ENCODE peak calls at places on chromosomes 2 and 18, in five cellular contexts. C, M, R, I and Q are unnamed samples. For H3K79me2, the result is how much of the 10 kb centered on the place peaks cover.

GRCh38 chr2:10028407-10028987 is 14.9 kb upstream of the KLF11 start:
- DNase-seq in C (peak), M (no peak), R (no peak), I (no peak), Q (peak)

GRCh38 chr2:42918041-42918440 is 125.7 kb upstream of the HAAO start:
- DNase-seq in C (no peak), M (no peak), R (no peak), I (no peak), Q (no peak)

GRCh38 chr18:8435376-8435775 is 173.9 kb upstream of the RAB12 start:
- DNase-seq in C (no peak), M (no peak), R (no peak), I (no peak), Q (no peak)

GRCh38 chr2:1869248-1869647 is 124.9 kb upstream of the PXDN start:
- DNase-seq in C (no peak), M (no peak), R (no peak), I (no peak), Q (no peak)

GRCh38 chr18:70292628-70293027 is 3.8 kb downstream of the SOCS6 start:
- DNase-seq in C (no peak), M (no peak), R (no peak), I (no peak), Q (no peak)

GRCh38 chr2:66547113-66547512 is 112.2 kb downstream of the MEIS1 start:
- DNase-seq in C (no peak), M (no peak), R (no peak), I (no peak), Q (no peak)

GRCh38 chr2:26640781-26641564 is at the start of gene CIB4:
- DNase-seq in C (no peak), M (peak), R (no peak), I (peak), Q (no peak)

GRCh38 chr2:126784636-126785035 is 114.1 kb upstream of the TEX51 start:
- DNase-seq in C (no peak), M (no peak), R (no peak), I (no peak), Q (no peak)

GRCh38 chr2:24342110-24342910 is 18.0 kb downstream of the ITSN2 start:
- DNase-seq in C (no peak), M (no peak), R (no peak), I (no peak), Q (peak)

GRCh38 chr18:2821695-2822094 is 25.1 kb upstream of the EMILIN2 start:
- DNase-seq in C (no peak), M (no peak), R (no peak), I (no peak), Q (no peak)

GRCh38 chr18:76386071-76386470 is 109.0 kb downstream of the ZNF516 start:
- DNase-seq in C (no peak), M (no peak), R (no peak), I (no peak), Q (no peak)

GRCh38 chr2:186862869-186863709 is 14.1 kb upstream of the ZSWIM2 start:
- DNase-seq in C (peak), M (peak), R (peak), I (no peak), Q (peak)

GRCh38 chr2:26086155-26086634 is 52.3 kb downstream of the RAB10 start:
- DNase-seq in C (no peak), M (peak), R (no peak), I (no peak), Q (no peak)

GRCh38 chr2:234686088-234686890 is 189.4 kb upstream of the ARL4C start:
- DNase-seq in C (peak), M (no peak), R (peak), I (peak), Q (no peak)

GRCh38 chr18:5879479-5879882 is 15.8 kb downstream of the TMEM200C start:
- DNase-seq in C (peak), M (no peak), R (peak), I (no peak), Q (peak)

GRCh38 chr2:74849228-74849892 is 15.4 kb downstream of the HK2 start:
- DNase-seq in C (peak), M (no peak), R (no peak), I (peak), Q (peak)

GRCh38 chr18:36104749-36105148 is 24.4 kb downstream of the SLC39A6 start:
- DNase-seq in C (no peak), M (no peak), R (no peak), I (no peak), Q (no peak)

GRCh38 chr2:45974056-45974455 is 322.6 kb downstream of the PRKCE start:
- DNase-seq in C (no peak), M (no peak), R (no peak), I (no peak), Q (no peak)

GRCh38 chr18:36580266-36580665 is 248.5 kb downstream of the TPGS2 start:
- DNase-seq in C (no peak), M (no peak), R (no peak), I (no peak), Q (no peak)

GRCh38 chr2:163990088-163990487 is 254.3 kb upstream of the FIGN start:
- DNase-seq in C (no peak), M (no peak), R (no peak), I (no peak), Q (no peak)

GRCh38 chr2:44544991-44545390 is 183.2 kb downstream of the CAMKMT start:
- DNase-seq in C (peak), M (no peak), R (no peak), I (no peak), Q (no peak)

GRCh38 chr2:217625475-217626245 is 377.1 kb downstream of the TNS1 start:
- DNase-seq in C (no peak), M (no peak), R (no peak), I (no peak), Q (no peak)

GRCh38 chr2:205170399-205170798 is 511.9 kb upstream of the NRP2 start:
- DNase-seq in C (no peak), M (no peak), R (no peak), I (no peak), Q (no peak)

GRCh38 chr2:151754253-151754897 is 20.1 kb upstream of the NEB start:
- DNase-seq in C (no peak), M (no peak), R (no peak), I (no peak), Q (no peak)
- H3K4me3 ChIP-seq in C (no peak), M (no peak), R (no peak), I (no peak), Q (no peak)

GRCh38 chr2:224956706-224957105 is 85.6 kb downstream of the DOCK10 start:
- DNase-seq in C (no peak), M (no peak), R (no peak), I (no peak), Q (no peak)

GRCh38 chr2:224952942-224953657 is 89.2 kb downstream of the DOCK10 start:
- DNase-seq in C (no peak), M (no peak), R (no peak), I (no peak), Q (peak)

GRCh38 chr2:224951723-224952481 is 90.4 kb downstream of the DOCK10 start:
- DNase-seq in C (no peak), M (no peak), R (no peak), I (no peak), Q (peak)

GRCh38 chr2:224957540-224958465 is 84.5 kb downstream of the DOCK10 start:
- DNase-seq in C (no peak), M (no peak), R (no peak), I (no peak), Q (no peak)

GRCh38 chr2:224954980-224955379 is 87.3 kb downstream of the DOCK10 start:
- DNase-seq in C (no peak), M (no peak), R (no peak), I (no peak), Q (no peak)
- H3K79me2 ChIP-seq in C (under half), M (under half), R (under half), I (under half), Q (under half)

GRCh38 chr2:237431856-237432255 is 17.9 kb upstream of the COL6A3 start:
- DNase-seq in C (no peak), M (no peak), R (no peak), I (no peak), Q (no peak)

GRCh38 chr2:237433920-237434319 is 20.0 kb upstream of the COL6A3 start:
- DNase-seq in C (no peak), M (no peak), R (no peak), I (no peak), Q (no peak)

GRCh38 chr2:237434916-237435315 is 21.0 kb upstream of the COL6A3 start:
- DNase-seq in C (no peak), M (no peak), R (no peak), I (no peak), Q (no peak)

GRCh38 chr2:237431372-237431771 is 17.4 kb upstream of the COL6A3 start:
- DNase-seq in C (no peak), M (no peak), R (no peak), I (no peak), Q (no peak)

GRCh38 chr2:237432484-237433092 is 18.6 kb upstream of the COL6A3 start:
- DNase-seq in C (no peak), M (peak), R (no peak), I (peak), Q (no peak)
- H3K4me3 ChIP-seq in C (no peak), M (no peak), R (no peak), I (peak), Q (no peak)

GRCh38 chr2:152683400-152683799 is 33.9 kb downstream of the PRPF40A start:
- DNase-seq in C (no peak), M (no peak), R (no peak), I (no peak), Q (no peak)
- H3K79me2 ChIP-seq in C (half or more), M (half or more), R (under half), I (under half), Q (half or more)

GRCh38 chr2:60884795-60885194 is 3.4 kb downstream of the REL start:
- DNase-seq in C (no peak), M (no peak), R (no peak), I (no peak), Q (peak)

GRCh38 chr2:60885683-60886082 is 4.3 kb downstream of the REL start:
- DNase-seq in C (no peak), M (no peak), R (peak), I (no peak), Q (peak)

GRCh38 chr2:60883896-60884295 is 2.5 kb downstream of the REL start:
- DNase-seq in C (no peak), M (no peak), R (no peak), I (no peak), Q (peak)

GRCh38 chr2:60880988-60881932 is at the start of gene REL:
- DNase-seq in C (peak), M (peak), R (peak), I (peak), Q (peak)

DNA sequence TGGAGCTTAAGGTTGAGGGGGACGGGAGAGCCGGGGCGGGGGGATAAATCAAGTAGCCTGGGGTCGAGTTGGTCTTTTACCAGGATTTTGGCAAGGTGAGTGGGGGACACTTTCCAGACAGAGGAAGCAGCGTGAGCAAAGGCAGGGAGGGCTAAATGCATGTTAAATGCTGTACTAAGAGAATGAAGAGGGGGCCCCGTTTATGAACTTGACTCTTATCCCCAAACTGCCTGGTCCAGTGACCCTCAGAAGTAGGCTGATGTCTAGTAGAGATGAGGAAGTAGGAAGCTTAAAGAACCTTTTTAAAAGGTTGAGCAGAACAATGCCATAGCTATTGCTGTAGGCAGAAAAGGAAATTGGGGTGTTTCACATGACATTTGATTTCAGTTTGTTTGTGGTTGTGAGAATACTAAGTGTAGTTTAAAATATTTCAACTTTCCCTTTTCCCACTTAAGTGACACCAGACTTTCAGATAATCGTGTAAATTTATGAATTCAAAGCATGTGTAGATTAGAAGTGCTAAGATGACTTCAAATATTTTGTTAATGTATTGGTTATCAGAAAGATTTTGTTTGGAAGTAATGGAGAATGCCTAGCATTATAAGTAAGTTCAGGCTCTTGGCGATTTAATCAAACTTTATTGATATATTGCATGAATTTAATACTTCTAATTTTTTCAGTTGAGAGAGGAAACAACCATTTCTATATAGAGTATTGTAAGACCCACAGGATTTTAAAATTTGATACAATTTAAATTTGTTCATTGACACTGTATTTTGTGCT is 1.8 kb downstream of the REL start:
- DNase-seq in C (peak), M (no peak), R (no peak), I (peak), Q (peak)
- H3K4me3 ChIP-seq in C (peak), M (peak), R (peak), I (peak), Q (peak)

DNA sequence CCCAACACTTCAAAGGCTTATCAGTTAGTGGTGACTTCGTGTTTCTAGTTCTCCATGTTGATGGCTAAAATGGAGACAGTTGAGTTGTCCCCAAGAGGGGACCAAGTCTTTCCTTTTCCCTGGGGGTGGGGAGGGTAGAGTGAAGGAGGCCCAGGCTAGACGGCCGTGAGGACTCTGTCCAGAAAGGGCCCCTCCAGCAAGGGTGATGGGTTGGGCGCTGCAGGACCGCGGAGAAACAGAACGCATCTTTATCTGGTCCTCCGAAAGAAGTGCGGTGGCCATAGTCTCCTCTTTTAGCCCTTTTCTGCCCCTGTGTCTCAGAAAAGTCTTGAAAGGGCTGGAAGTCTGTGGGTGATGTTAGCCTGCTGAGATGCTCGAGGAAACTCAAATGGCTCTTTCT is 153.2 kb downstream of the GLI2 start:
- DNase-seq in C (no peak), M (no peak), R (no peak), I (no peak), Q (no peak)
- H3K79me2 ChIP-seq in C (half or more), M (under half), R (under half), I (under half), Q (under half)

DNA sequence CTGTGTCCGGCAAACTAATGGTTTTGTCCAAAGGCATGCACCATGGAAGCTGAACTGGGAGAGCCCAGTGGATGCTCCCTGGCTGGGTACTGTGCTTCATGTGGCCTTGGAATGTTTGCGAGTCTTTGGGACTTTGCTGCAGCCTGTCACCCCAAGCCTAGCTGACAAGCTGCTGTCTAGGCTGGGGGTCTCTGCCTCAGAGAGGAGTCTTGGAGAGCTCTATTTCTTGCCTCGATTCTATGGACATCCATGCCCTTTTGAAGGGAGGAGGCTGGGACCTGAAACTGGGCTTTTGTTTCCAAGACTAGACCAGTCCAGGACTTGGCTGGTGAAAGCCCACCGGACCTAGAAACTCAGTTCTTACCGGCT is 1.7 kb downstream of the MARS2 start:
- DNase-seq in C (peak), M (no peak), R (no peak), I (no peak), Q (no peak)
- H3K4me3 ChIP-seq in C (peak), M (peak), R (peak), I (peak), Q (peak)

DNA sequence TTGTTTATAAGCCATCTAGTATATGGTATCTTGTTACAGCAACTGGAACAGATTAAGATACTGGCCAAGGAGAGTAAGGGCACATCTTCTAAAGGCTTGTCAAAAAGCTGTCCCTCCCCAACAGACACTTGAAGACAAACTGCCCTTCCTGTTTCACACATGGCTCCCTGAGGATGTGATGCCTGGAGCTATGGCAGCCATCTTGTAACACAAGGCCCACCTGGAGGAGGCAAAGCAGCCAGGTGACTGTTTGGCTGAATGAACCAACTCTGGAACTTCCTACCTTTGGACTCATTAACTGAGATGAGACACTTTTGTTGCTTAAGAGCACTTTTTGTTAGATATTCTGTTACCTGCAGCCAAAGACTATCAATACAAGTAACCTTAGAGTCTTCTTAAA is 54.4 kb downstream of the SNORC start:
- DNase-seq in C (no peak), M (no peak), R (no peak), I (no peak), Q (no peak)
- H3K79me2 ChIP-seq in C (under half), M (under half), R (under half), I (under half), Q (under half)

GRCh38 chr2:36352711-36353110 is 2.9 kb upstream of the CRIM1 start:
- DNase-seq in C (no peak), M (no peak), R (peak), I (no peak), Q (no peak)

GRCh38 chr2:36356199-36356989 is 816 bp downstream of the CRIM1 start:
- DNase-seq in C (peak), M (no peak), R (no peak), I (no peak), Q (no peak)

GRCh38 chr2:36355890-36356198 is 266 bp downstream of the CRIM1 start:
- DNase-seq in C (no peak), M (no peak), R (no peak), I (no peak), Q (no peak)

GRCh38 chr2:36355157-36355889 is at the start of gene CRIM1:
- DNase-seq in C (peak), M (peak), R (peak), I (peak), Q (no peak)

GRCh38 chr2:36354816-36355156 is 792 bp upstream of the CRIM1 start:
- DNase-seq in C (no peak), M (no peak), R (no peak), I (no peak), Q (no peak)
- H3K4me3 ChIP-seq in C (peak), M (peak), R (peak), I (peak), Q (no peak)

DNA sequence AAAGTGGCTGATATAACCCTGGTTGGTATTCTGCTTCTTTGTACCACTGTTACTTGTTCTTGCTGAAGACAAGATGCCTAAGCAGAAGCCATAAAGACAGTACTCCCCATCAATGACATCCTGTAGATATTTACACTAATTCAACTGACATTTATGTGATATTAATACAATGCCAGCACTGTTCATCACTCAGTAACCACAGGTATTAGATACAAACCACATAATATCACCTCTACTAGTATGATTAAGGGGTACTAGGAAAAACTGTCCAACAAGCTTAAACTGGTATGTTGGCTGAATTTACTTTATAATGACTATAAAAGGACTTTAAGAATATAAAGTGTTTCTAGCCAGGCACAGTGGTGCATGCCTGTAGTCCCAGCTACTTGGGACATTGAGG is 65.8 kb downstream of the RTN4 start:
- DNase-seq in C (no peak), M (no peak), R (no peak), I (no peak), Q (no peak)
- H3K79me2 ChIP-seq in C (half or more), M (half or more), R (under half), I (half or more), Q (half or more)